ENCODE peak calls at places on chromosomes 5 and 9, in seven cellular contexts. P is stomach, F is lung, N is H9, A is adrenal gland, O is IMR-90, G is tibial nerve. Y is an unnamed sample.

GRCh38 chr5:134577022-134577795 is 51.7 kb downstream of the JADE2 start:
- DNase-seq in P (no peak), F (no peak), A (peak; percentile 76), G (no peak), O (peak; percentile 83), N (no peak), Y (no peak)

GRCh38 chr9:3446313-3446712 is 79.5 kb downstream of the RFX3 start:
- DNase-seq in G (no peak), P (no peak), A (no peak), F (no peak), N (no peak), O (no peak), Y (no peak)

GRCh38 chr5:37506722-37507121 is 127.6 kb downstream of the WDR70 start:
- DNase-seq in A (no peak), N (no peak), G (no peak), O (no peak), F (no peak), P (no peak), Y (no peak)

GRCh38 chr5:43432486-43433365 is 20.5 kb upstream of the CCL28 start:
- DNase-seq in F (peak; percentile 87), O (peak; percentile 52), N (no peak), G (peak; percentile 72), P (peak; percentile 86), A (peak; percentile 71), Y (peak; percentile 5)

GRCh38 chr5:107670028-107670926 is 460 bp downstream of the EFNA5 start:
- DNase-seq in F (peak; percentile 30), O (peak; percentile 2), A (peak; percentile 63), N (peak; percentile 54), P (peak; percentile 50), G (no peak), Y (peak; percentile 22)

GRCh38 chr9:129363216-129363873 is 185.3 kb upstream of the IER5L start:
- DNase-seq in G (no peak), O (no peak), N (no peak), A (no peak), P (no peak), F (no peak), Y (no peak)

GRCh38 chr9:3271581-3271980 is 254.2 kb downstream of the RFX3 start:
- DNase-seq in G (no peak), P (no peak), N (peak; percentile 29), F (no peak), A (no peak), O (no peak), Y (no peak)

GRCh38 chr5:96146675-96147074 is 185.0 kb upstream of the ELL2 start:
- DNase-seq in O (peak; percentile 95), A (no peak), N (no peak), P (no peak), G (no peak), F (no peak), Y (no peak)

GRCh38 chr9:8863886-8864881 is 1064.6 kb upstream of the DMAC1 start:
- DNase-seq in N (no peak), O (no peak), A (no peak), F (no peak), G (no peak), P (no peak), Y (no peak)

GRCh38 chr5:110048508-110048907 is 358.8 kb downstream of the MAN2A1 start:
- DNase-seq in G (no peak), A (no peak), N (no peak), O (no peak), P (no peak), F (no peak), Y (no peak)

GRCh38 chr5:23820764-23821471 is 313.5 kb downstream of the PRDM9 start:
- DNase-seq in G (no peak), P (no peak), A (no peak), O (peak; percentile 1), N (no peak), F (no peak), Y (no peak)

GRCh38 chr5:88058625-88059024 is 210.0 kb downstream of the TMEM161B start:
- DNase-seq in P (no peak), G (no peak), N (no peak), O (no peak), A (no peak), F (no peak), Y (no peak)

GRCh38 chr9:74543145-74543544 is 46.0 kb downstream of the RORB start:
- DNase-seq in P (no peak), N (no peak), O (no peak), A (no peak), F (no peak), G (no peak), Y (no peak)

GRCh38 chr5:94021246-94021645 is 279.8 kb upstream of the POU5F2 start:
- DNase-seq in G (no peak), A (peak; percentile 69), P (peak; percentile 30), N (no peak), F (no peak), O (peak; percentile 74), Y (no peak)

GRCh38 chr5:40955313-40955712 is 46.0 kb downstream of the C7 start:
- DNase-seq in G (no peak), N (no peak), O (no peak), A (no peak), F (no peak), P (no peak), Y (no peak)

GRCh38 chr5:177508837-177509236 is 789 bp downstream of the DOK3 start:
- DNase-seq in F (no peak), N (no peak), P (no peak), O (no peak), A (no peak), G (no peak), Y (no peak)

GRCh38 chr9:72937545-72937944 is 15.3 kb downstream of the ALDH1A1 start:
- DNase-seq in N (no peak), G (no peak), P (no peak), O (no peak), F (no peak), A (no peak), Y (no peak)

GRCh38 chr9:113485761-113486115 is 22.2 kb downstream of the RGS3 start:
- DNase-seq in F (no peak), A (no peak), O (no peak), N (peak; percentile 9), P (no peak), G (no peak), Y (no peak)
- H3K4me1 ChIP-seq in F (peaks cover 7% of the 10 kb centered on the region), A (peaks cover 30% of the 10 kb centered on the region), O (peaks cover 23% of the 10 kb centered on the region), N (no peaks in the 10 kb centered on the region), P (peaks cover 11% of the 10 kb centered on the region), G (peaks cover 11% of the 10 kb centered on the region), Y (peaks cover 52% of the 10 kb centered on the region)

GRCh38 chr5:124644582-124644981 is 101.9 kb downstream of the ZNF608 start:
- DNase-seq in N (no peak), A (no peak), F (no peak), O (no peak), P (no peak), G (no peak), Y (no peak)

GRCh38 chr5:124643306-124643705 is 103.1 kb downstream of the ZNF608 start:
- DNase-seq in F (no peak), P (no peak), G (no peak), N (no peak), O (no peak), A (no peak), Y (no peak)

GRCh38 chr5:124645396-124645795 is 101.0 kb downstream of the ZNF608 start:
- DNase-seq in A (no peak), N (no peak), G (no peak), F (no peak), P (no peak), O (no peak), Y (no peak)

GRCh38 chr5:124642148-124642547 is 104.3 kb downstream of the ZNF608 start:
- DNase-seq in P (no peak), F (no peak), O (no peak), A (no peak), G (no peak), N (no peak), Y (no peak)

GRCh38 chr5:124644138-124644537 is 102.3 kb downstream of the ZNF608 start:
- DNase-seq in F (no peak), P (no peak), A (no peak), G (no peak), O (peak; percentile 83), N (no peak), Y (no peak)
- TF ChIP-seq CTCF in F (no peak), P (no peak), A (no peak), G (no peak), O (no peak), N (no peak), Y (no peak)

GRCh38 chr9:118785456-118785855 is 583.8 kb downstream of the BRINP1 start:
- DNase-seq in O (no peak), A (no peak), P (no peak), F (no peak), G (no peak), N (no peak), Y (no peak)

GRCh38 chr9:118786877-118787276 is 582.4 kb downstream of the BRINP1 start:
- DNase-seq in N (no peak), F (no peak), P (no peak), O (no peak), A (no peak), G (no peak), Y (no peak)

GRCh38 chr9:118782790-118783463 is 586.3 kb downstream of the BRINP1 start:
- DNase-seq in O (no peak), P (no peak), G (no peak), F (no peak), N (no peak), A (no peak), Y (no peak)
- H3K4me1 ChIP-seq in O (no peaks in the 10 kb centered on the region), P (no peaks in the 10 kb centered on the region), G (no peaks in the 10 kb centered on the region), F (no peaks in the 10 kb centered on the region), N (no peaks in the 10 kb centered on the region), A (peaks cover 5% of the 10 kb centered on the region), Y (no peaks in the 10 kb centered on the region)

DNA sequence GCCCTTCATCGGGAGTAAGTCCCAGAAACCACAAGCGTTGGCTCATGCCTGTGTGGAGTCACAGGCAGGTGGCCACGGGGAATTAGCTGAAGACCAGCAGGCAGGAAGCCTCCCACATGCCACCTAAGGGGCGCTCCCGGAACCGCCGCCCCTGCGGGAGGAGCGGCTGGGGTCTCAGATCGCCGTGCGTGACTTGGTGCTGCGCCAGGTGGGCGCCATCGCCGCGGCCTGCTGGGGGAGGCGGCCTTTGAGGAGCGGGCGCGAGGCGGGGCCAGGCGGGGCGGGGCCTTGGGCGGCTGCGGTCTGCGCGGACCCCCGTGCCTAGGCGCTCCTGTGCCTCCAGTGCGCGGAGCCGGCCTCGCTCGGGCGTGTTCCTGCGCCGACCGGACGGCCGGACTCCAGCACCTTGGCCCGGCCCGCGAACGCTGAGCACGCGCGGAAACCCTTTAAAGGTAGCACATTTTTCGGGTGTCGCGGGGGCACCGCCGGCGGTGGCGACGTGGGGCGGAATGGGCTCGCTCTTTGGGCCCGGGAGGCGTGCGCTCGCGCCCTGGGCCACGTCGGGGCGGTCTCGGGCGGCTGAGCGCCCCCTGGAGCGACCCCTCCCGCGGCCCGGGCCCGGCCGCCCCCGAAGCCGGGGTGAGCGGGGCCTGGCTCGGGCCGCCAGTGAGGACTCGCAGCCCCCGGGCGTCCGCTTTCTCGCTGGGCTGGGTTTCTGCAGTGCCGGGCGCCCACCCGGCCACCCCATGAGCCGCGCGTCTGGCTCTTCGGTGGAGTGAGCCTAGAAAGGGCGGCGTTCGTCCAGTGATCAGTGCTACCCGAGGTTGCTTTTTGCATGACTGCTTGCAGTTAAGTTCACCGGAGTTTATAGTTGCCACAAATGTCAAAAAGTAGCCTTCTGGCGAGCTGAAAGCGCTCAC is 24.5 kb downstream of the LECT2 start:
- DNase-seq in F (no peak), A (no peak), P (no peak), G (no peak), O (no peak), N (peak; percentile 84), Y (no peak)
- TF ChIP-seq CTCF in F (no peak), A (no peak), P (no peak), G (no peak), O (no peak), N (peak; percentile 43), Y (no peak)

Y was measured in heart right ventricle.